ENCODE peak calls at places on chromosomes 2 and 18, in five cellular contexts. V is CD8-positive, alpha-beta T cell; Q is CD4-positive, alpha-beta T cell; H is foreskin fibroblast; L is HL-60. F is an unnamed sample.

GRCh38 chr2:467892-468630 is 180.2 kb upstream of the ALKAL2 start:
- DNase-seq in V (no peak), Q (no peak), H (no peak), L (no peak), F (no peak)

GRCh38 chr2:106106627-106107508 is 87.2 kb downstream of the UXS1 start:
- DNase-seq in V (no peak), Q (no peak), H (no peak), L (no peak), F (no peak)

GRCh38 chr2:181764095-181764963 is 84.0 kb upstream of the NEUROD1 start:
- DNase-seq in V (no peak), Q (no peak), H (no peak), L (no peak), F (no peak)

GRCh38 chr2:193076995-193077394 is 882.3 kb upstream of the TMEFF2 start:
- DNase-seq in V (no peak), Q (no peak), H (no peak), L (no peak), F (no peak)

GRCh38 chr2:24793752-24794477 is 690 bp downstream of the CENPO start:
- DNase-seq in V (no peak), Q (no peak), H (peak), L (no peak), F (peak)

GRCh38 chr18:44594779-44595467 is 85.8 kb upstream of the SETBP1 start:
- DNase-seq in V (no peak), Q (no peak), H (peak), L (no peak), F (no peak)

GRCh38 chr2:27296466-27296865 is 11.8 kb downstream of the UCN start:
- DNase-seq in V (no peak), Q (no peak), H (no peak), L (no peak), F (no peak)

GRCh38 chr2:169845016-169845415 is 17.8 kb downstream of the UBR3 start:
- DNase-seq in V (no peak), Q (no peak), H (peak), L (no peak), F (no peak)

GRCh38 chr2:216345846-216346245 is 26.4 kb downstream of the MARCHF4 start:
- DNase-seq in V (no peak), Q (no peak), H (no peak), L (no peak), F (no peak)

GRCh38 chr2:54657664-54658083 is 65.8 kb upstream of the EML6 start:
- DNase-seq in V (no peak), Q (no peak), H (no peak), L (peak), F (peak)

GRCh38 chr18:67428805-67429204 is 87.7 kb downstream of the DSEL start:
- DNase-seq in V (no peak), Q (no peak), H (peak), L (no peak), F (no peak)

GRCh38 chr18:29191263-29191662 is 1014.3 kb upstream of the CDH2 start:
- DNase-seq in V (no peak), Q (no peak), H (peak), L (no peak), F (no peak)

GRCh38 chr2:147081826-147082225 is 763.0 kb upstream of the ACVR2A start:
- DNase-seq in V (no peak), Q (no peak), H (no peak), L (no peak), F (no peak)

GRCh38 chr2:160812830-160813505 is 319.4 kb upstream of the RBMS1 start:
- DNase-seq in V (no peak), Q (no peak), H (no peak), L (no peak), F (no peak)

GRCh38 chr18:42719221-42719620 is 396.3 kb downstream of the RIT2 start:
- DNase-seq in V (no peak), Q (no peak), H (no peak), L (no peak), F (no peak)

GRCh38 chr2:209380278-209380677 is 43.6 kb upstream of the MAP2 start:
- DNase-seq in V (no peak), Q (no peak), H (no peak), L (no peak), F (no peak)

GRCh38 chr2:12303181-12304030 is 413.3 kb upstream of the TRIB2 start:
- DNase-seq in V (no peak), Q (peak), H (peak), L (no peak), F (no peak)

GRCh38 chr2:166128156-166128505 is 311 bp upstream of the SCN1A start:
- DNase-seq in V (no peak), Q (no peak), H (no peak), L (no peak), F (no peak)
- TF ChIP-seq CTCF in V (no peak), Q (peak), H (no peak), L (no peak), F (no peak)

GRCh38 chr2:96549967-96550786 is 13.6 kb downstream of the ARID5A start:
- DNase-seq in V (no peak), Q (no peak), H (no peak), L (no peak), F (no peak)
- TF ChIP-seq CTCF in V (no peak), Q (no peak), H (peak), L (no peak), F (peak)

GRCh38 chr2:11073251-11073650 is 82.0 kb upstream of the SLC66A3 start:
- DNase-seq in V (no peak), Q (no peak), H (peak), L (no peak), F (peak)
- TF ChIP-seq CTCF in V (no peak), Q (no peak), H (peak), L (peak), F (peak)

GRCh38 chr18:47531759-47532158 is 280.3 kb upstream of the SKOR2 start:
- DNase-seq in V (no peak), Q (no peak), H (no peak), L (no peak), F (no peak)
- TF ChIP-seq CTCF in V (no peak), Q (no peak), H (no peak), L (no peak), F (no peak)

GRCh38 chr2:126886201-126886905 is 12.3 kb upstream of the TEX51 start:
- DNase-seq in V (no peak), Q (peak), H (peak), L (peak), F (peak)
- TF ChIP-seq CTCF in V (peak), Q (no peak), H (peak), L (peak), F (peak)

GRCh38 chr2:130372833-130373807 is 17.3 kb downstream of the PTPN18 start:
- DNase-seq in V (no peak), Q (no peak), H (no peak), L (no peak), F (no peak)
- TF ChIP-seq CTCF in V (no peak), Q (no peak), H (no peak), L (no peak), F (peak)

GRCh38 chr2:238127165-238128060 is 11.1 kb upstream of the KLHL30 start:
- DNase-seq in V (no peak), Q (no peak), H (peak), L (no peak), F (no peak)
- TF ChIP-seq CTCF in V (no peak), Q (no peak), H (no peak), L (no peak), F (no peak)

GRCh38 chr2:196718796-196719564 is 79.5 kb downstream of the CCDC150 start:
- DNase-seq in V (no peak), Q (no peak), H (peak), L (no peak), F (no peak)
- TF ChIP-seq CTCF in V (no peak), Q (no peak), H (peak), L (no peak), F (peak)

GRCh38 chr2:129379411-129379810 is 600.1 kb upstream of the RAB6C start:
- DNase-seq in V (no peak), Q (no peak), H (no peak), L (no peak), F (no peak)
- TF ChIP-seq CTCF in V (no peak), Q (no peak), H (no peak), L (no peak), F (no peak)